ENCODE peak calls at places on chromosomes 1 and 21, in nine cellular contexts. F is ELR; V is cardiac fibroblast; Q is activated naive CD4-positive, alpha-beta T cell; S is endothelial cell; D is activated CD4-positive, alpha-beta T cell treated with anti-CD3 and anti-CD28 coated beads, Interleukin-2, amount 10 ng/mL, durations not matched to agents 7 days and 5 days; J is activated T-cell treated with anti-CD3 and anti-CD28 coated beads, Interleukin-2, amount 50 U/mL, for 48 hours; B is adipocyte; E is SK-N-SH. K is an unnamed sample.

GRCh38 chr21:44892536-44893277 is 19.2 kb upstream of the PTTG1IP start:
- DNase-seq in F (peak), V (peak), Q (peak), S (peak), D (peak), J (peak), B (peak), E (peak), K (peak)

GRCh38 chr1:98331232-98331631 is 330.3 kb upstream of the SNX7 start:
- DNase-seq in F (peak), V (no peak), Q (no peak), S (no peak), D (no peak), J (no peak), B (peak), E (no peak), K (peak)

GRCh38 chr1:53115403-53116306 is 26.8 kb downstream of the SLC1A7 start:
- DNase-seq in F (no peak), V (peak), Q (no peak), S (no peak), D (no peak), J (no peak), B (peak), E (peak), K (peak)

GRCh38 chr1:245441699-245442098 is 286.9 kb downstream of the KIF26B start:
- DNase-seq in F (no peak), V (peak), Q (no peak), S (no peak), D (no peak), J (no peak), B (no peak), E (peak), K (peak)

GRCh38 chr1:3082571-3083516 is 13.8 kb downstream of the PRDM16 start:
- DNase-seq in F (no peak), V (no peak), Q (no peak), S (no peak), D (no peak), J (no peak), B (no peak), E (no peak), K (no peak)

GRCh38 chr1:66399888-66400529 is 133.9 kb upstream of the SGIP1 start:
- DNase-seq in F (peak), V (no peak), Q (no peak), S (no peak), D (no peak), J (peak), B (peak), E (no peak), K (peak)

GRCh38 chr1:2559509-2560298 is 3.5 kb downstream of the TNFRSF14 start:
- DNase-seq in F (no peak), V (no peak), Q (no peak), S (no peak), D (no peak), J (no peak), B (no peak), E (peak), K (no peak)

GRCh38 chr1:6136516-6137220 is 43.5 kb downstream of the CHD5 start:
- DNase-seq in F (no peak), V (no peak), Q (no peak), S (no peak), D (no peak), J (no peak), B (no peak), E (no peak), K (no peak)

GRCh38 chr1:65254320-65255087 is 54.8 kb upstream of the DNAJC6 start:
- DNase-seq in F (peak), V (peak), Q (peak), S (peak), D (peak), J (peak), B (peak), E (peak), K (peak)

GRCh38 chr1:75265792-75266191 is 131.6 kb downstream of the LHX8 start:
- DNase-seq in F (peak), V (peak), Q (no peak), S (peak), D (no peak), J (no peak), B (peak), E (peak), K (peak)

GRCh38 chr1:62066713-62067112 is 127.9 kb upstream of the L1TD1 start:
- DNase-seq in F (no peak), V (no peak), Q (no peak), S (no peak), D (no peak), J (no peak), B (no peak), E (no peak), K (no peak)

GRCh38 chr1:31216016-31216415 is 23.7 kb downstream of the NKAIN1 start:
- DNase-seq in F (peak), V (peak), Q (no peak), S (peak), D (no peak), J (no peak), B (no peak), E (peak), K (peak)

GRCh38 chr1:157624471-157624870 is 26.6 kb upstream of the FCRL4 start:
- DNase-seq in F (no peak), V (no peak), Q (no peak), S (no peak), D (no peak), J (no peak), B (no peak), E (no peak), K (no peak)

GRCh38 chr1:41314781-41315481 is 46.3 kb upstream of the FOXO6 start:
- DNase-seq in F (peak), V (peak), Q (no peak), S (no peak), D (no peak), J (no peak), B (no peak), E (no peak), K (peak)

GRCh38 chr1:212981025-212981495 is 30.7 kb downstream of the VASH2 start:
- DNase-seq in F (no peak), V (peak), Q (no peak), S (no peak), D (no peak), J (no peak), B (no peak), E (no peak), K (no peak)

GRCh38 chr1:33273402-33273801 is 17.1 kb downstream of the ZNF362 start:
- DNase-seq in F (no peak), V (no peak), Q (no peak), S (no peak), D (no peak), J (no peak), B (no peak), E (no peak), K (no peak)

GRCh38 chr1:214332950-214333798 is 52.2 kb downstream of the SMYD2 start:
- DNase-seq in F (peak), V (peak), Q (no peak), S (peak), D (peak), J (peak), B (peak), E (peak), K (peak)